ENCODE peak calls at places on chromosomes 7 and 10, in nine cellular contexts. Q is A549, E is AG04449, R is right cardiac atrium, L is H7, F is osteoblast, Z is psoas muscle, C is Panc1, I is sigmoid colon. W is an unnamed sample.

GRCh38 chr10:3395041-3395440 is 222.5 kb upstream of the PITRM1 start:
- DNase-seq in F (no peak), I (no peak), Q (no peak), R (no peak), E (no peak), Z (no peak), C (no peak), L (no peak), W (no peak)

GRCh38 chr10:126185666-126186447 is 202.4 kb downstream of the ADAM12 start:
- DNase-seq in Z (no peak), I (no peak), F (no peak), C (no peak), R (no peak), E (no peak), Q (no peak), L (no peak), W (no peak)

GRCh38 chr10:29106287-29106686 is 182.6 kb upstream of the LYZL1 start:
- DNase-seq in Q (no peak), E (no peak), L (no peak), Z (no peak), C (no peak), I (no peak), F (no peak), R (no peak), W (no peak)

GRCh38 chr10:132893090-132893489 is 49.3 kb downstream of the CFAP46 start:
- DNase-seq in Q (no peak), I (peak; percentile 39), L (no peak), E (no peak), C (no peak), R (peak; percentile 24), F (no peak), Z (peak; percentile 46), W (no peak)

GRCh38 chr7:45031829-45032228 is 31.8 kb downstream of the CCM2 start:
- DNase-seq in F (no peak), L (peak; percentile 33), R (no peak), E (no peak), C (no peak), Z (no peak), I (no peak), Q (no peak), W (no peak)

GRCh38 chr7:19122018-19122588 is 4.7 kb upstream of the TWIST1 start:
- DNase-seq in Z (no peak), Q (peak; percentile 23), E (no peak), L (peak; percentile 47), F (peak; percentile 80), R (no peak), C (peak; percentile 22), I (no peak), W (no peak)

GRCh38 chr10:77041636-77042258 is 595.9 kb downstream of the KCNMA1 start:
- DNase-seq in L (no peak), Z (no peak), F (peak; percentile 22), I (no peak), C (no peak), E (no peak), R (peak; percentile 60), Q (no peak), W (peak; percentile 11)

GRCh38 chr10:68301790-68302502 is 29.9 kb upstream of the HNRNPH3 start:
- DNase-seq in E (peak; percentile 28), C (peak; percentile 72), L (peak; percentile 32), F (peak; percentile 67), I (no peak), Q (peak; percentile 53), Z (no peak), R (no peak), W (no peak)

GRCh38 chr7:69624431-69624830 is 26.2 kb downstream of the AUTS2 start:
- DNase-seq in I (no peak), F (no peak), E (no peak), C (no peak), L (no peak), Z (no peak), Q (no peak), R (no peak), W (no peak)

GRCh38 chr7:95199779-95200558 is 124.4 kb downstream of the PON1 start:
- DNase-seq in C (peak; percentile 52), R (peak; percentile 68), E (no peak), Z (no peak), F (peak; percentile 84), I (peak; percentile 64), L (peak; percentile 14), Q (peak; percentile 40), W (peak; percentile 66)

GRCh38 chr7:27210441-27211083 is 10.7 kb upstream of the HOXA13 start:
- DNase-seq in C (no peak), E (no peak), Z (no peak), Q (peak; percentile 79), R (peak; percentile 75), I (peak; percentile 82), F (peak; percentile 96), L (peak; percentile 92), W (peak; percentile 58)

GRCh38 chr10:71399946-71400345 is 3.2 kb downstream of the CDH23 start:
- DNase-seq in I (no peak), L (no peak), F (no peak), Q (no peak), Z (no peak), C (no peak), R (no peak), E (no peak), W (no peak)
- H3K4me3 ChIP-seq in I (no peak overlapping the region), L (no peak overlapping the region), F (no peak overlapping the region), Q (no peak overlapping the region), Z (no peak overlapping the region), C (no peak overlapping the region), R (no peak overlapping the region), E (no peak overlapping the region), W (no peak overlapping the region)

DNA sequence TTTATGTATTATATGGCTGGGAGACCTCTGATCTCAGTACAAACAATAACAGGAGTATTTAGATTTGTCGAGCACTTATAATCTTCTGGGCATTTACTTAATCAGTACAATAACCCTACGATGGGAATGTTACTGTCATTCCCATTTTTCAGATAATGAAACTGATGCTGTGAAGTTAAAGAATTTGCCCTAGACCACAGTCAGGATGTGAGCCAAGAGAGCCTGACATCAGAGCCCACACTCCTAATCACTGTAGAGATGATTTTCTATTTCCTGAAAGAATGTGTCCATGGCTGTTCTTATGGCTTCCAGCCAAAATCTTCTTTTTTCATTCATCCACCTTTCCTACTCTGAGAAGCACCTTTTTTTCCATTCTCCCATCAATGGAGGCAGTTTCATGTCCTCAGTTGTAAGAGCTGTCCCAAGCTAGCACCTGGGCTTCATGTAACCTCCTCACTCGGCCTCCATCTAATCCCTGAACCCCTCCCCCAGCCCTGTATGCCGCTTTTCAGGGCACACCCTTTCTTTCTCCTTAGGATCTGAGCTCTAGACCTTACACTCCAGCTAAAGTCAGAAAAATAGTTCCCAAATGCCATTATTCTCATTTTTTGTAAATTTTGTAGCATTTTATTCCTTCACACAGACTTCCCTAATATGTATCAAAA is 12.2 kb upstream of the CAV1 start:
- DNase-seq in L (no peak), Q (no peak), F (no peak), R (no peak), C (no peak), Z (no peak), E (no peak), I (no peak), W (no peak)
- H3K4me3 ChIP-seq in L (no peak overlapping the region), Q (peak overlapping the region; percentile 39), F (peak overlapping the region; percentile 70), R (peak overlapping the region; percentile 56), C (peak overlapping the region; percentile 66), Z (peak overlapping the region; percentile 60), E (no peak overlapping the region), I (peak overlapping the region; percentile 34), W (no peak overlapping the region)

GRCh38 chr10:79583488-79584024 is 23.3 kb upstream of the SFTPA2 start:
- DNase-seq in F (no peak), L (no peak), C (no peak), Z (no peak), R (no peak), Q (no peak), I (no peak), E (no peak), W (no peak)

GRCh38 chr10:79593377-79593776 is 17.4 kb upstream of the SFTPA1 start:
- DNase-seq in C (no peak), Q (no peak), E (no peak), Z (no peak), R (no peak), F (no peak), L (no peak), I (no peak), W (no peak)

GRCh38 chr10:79585870-79586527 is 24.7 kb upstream of the SFTPA1 start:
- DNase-seq in C (no peak), F (no peak), Q (no peak), E (no peak), Z (no peak), L (no peak), I (no peak), R (no peak), W (no peak)

GRCh38 chr10:79586933-79587332 is 23.8 kb upstream of the SFTPA1 start:
- DNase-seq in Q (no peak), C (no peak), E (no peak), L (no peak), Z (no peak), R (no peak), I (no peak), F (no peak), W (no peak)

DNA sequence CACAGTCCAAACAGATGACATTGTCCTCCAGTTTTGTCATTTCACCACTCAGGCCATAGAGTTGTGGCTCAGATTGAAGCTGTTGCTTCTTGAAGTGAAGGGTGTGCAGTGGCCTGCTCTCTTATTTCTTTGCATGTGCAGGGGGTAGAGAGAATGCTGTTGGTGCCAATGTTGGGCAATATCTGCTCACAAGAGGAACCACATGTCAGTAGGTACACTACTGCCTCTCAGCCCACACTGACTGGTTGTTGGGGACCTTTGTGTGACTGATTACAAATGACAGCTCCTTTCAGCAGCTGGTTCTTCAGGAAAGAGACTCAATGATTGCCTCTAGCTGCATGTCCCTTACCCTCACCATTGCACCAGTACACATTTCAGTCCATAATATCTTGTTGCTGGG is 21.9 kb upstream of the SFTPA1 start:
- DNase-seq in R (no peak), F (no peak), L (no peak), E (no peak), I (no peak), Q (no peak), C (no peak), Z (no peak), W (no peak)
- H3K4me3 ChIP-seq in R (no peak overlapping the region), F (no peak overlapping the region), L (no peak overlapping the region), E (no peak overlapping the region), I (no peak overlapping the region), Q (no peak overlapping the region), C (no peak overlapping the region), Z (no peak overlapping the region), W (no peak overlapping the region)

GRCh38 chr10:72564596-72564995 is 61.3 kb downstream of the MICU1 start:
- DNase-seq in C (no peak), E (peak; percentile 69), Z (no peak), F (peak; percentile 82), I (no peak), L (no peak), Q (no peak), R (no peak), W (no peak)

GRCh38 chr10:72567884-72568283 is 58.0 kb downstream of the MICU1 start:
- DNase-seq in Z (no peak), E (no peak), Q (peak; percentile 58), R (no peak), F (peak; percentile 9), I (no peak), L (peak; percentile 43), C (peak; percentile 46), W (no peak)

GRCh38 chr10:72561745-72562166 is 64.1 kb downstream of the MICU1 start:
- DNase-seq in R (no peak), F (no peak), Q (no peak), I (no peak), E (no peak), Z (no peak), C (no peak), L (no peak), W (no peak)

GRCh38 chr10:72567421-72567820 is 58.5 kb downstream of the MICU1 start:
- DNase-seq in Z (peak; percentile 64), R (no peak), E (no peak), C (peak; percentile 67), F (peak; percentile 26), Q (peak; percentile 54), I (no peak), L (no peak), W (peak; percentile 82)

GRCh38 chr10:72563327-72563932 is 62.4 kb downstream of the MICU1 start:
- DNase-seq in C (no peak), E (no peak), I (no peak), Z (no peak), Q (no peak), L (no peak), R (no peak), F (no peak), W (no peak)
- H3K4me3 ChIP-seq in C (no peak overlapping the region), E (no peak overlapping the region), I (no peak overlapping the region), Z (no peak overlapping the region), Q (no peak overlapping the region), L (no peak overlapping the region), R (no peak overlapping the region), F (no peak overlapping the region), W (no peak overlapping the region)